ENCODE peak calls at places on chromosomes 2 and 18, in ten cellular contexts. One of them, this sample, is unnamed.

GRCh38 chr2:43051316-43051715 is 175.1 kb downstream of the ZFP36L2 start:
- DNase-seq in endodermal cell: no peak
- DNase-seq in lung: no peak
- DNase-seq in HCT116: peak
- DNase-seq in psoas muscle: no peak
- DNase-seq in NB4: no peak
- DNase-seq in stomach: peak
- DNase-seq in OCI-LY7: no peak
- DNase-seq in fibroblast of pulmonary artery: peak
- DNase-seq in astrocyte of the spinal cord: peak
- DNase-seq in this sample: peak

GRCh38 chr2:71277536-71278103 is 50.7 kb upstream of the PAIP2B start:
- DNase-seq in fibroblast of pulmonary artery: peak
- DNase-seq in stomach: no peak
- DNase-seq in HCT116: peak
- DNase-seq in lung: no peak
- DNase-seq in psoas muscle: peak
- DNase-seq in NB4: peak
- DNase-seq in OCI-LY7: peak
- DNase-seq in astrocyte of the spinal cord: peak
- DNase-seq in endodermal cell: peak
- DNase-seq in this sample: peak

GRCh38 chr2:112662702-112663101 is 17.0 kb downstream of the SLC20A1 start:
- DNase-seq in stomach: no peak
- DNase-seq in endodermal cell: no peak
- DNase-seq in fibroblast of pulmonary artery: no peak
- DNase-seq in psoas muscle: no peak
- DNase-seq in lung: no peak
- DNase-seq in OCI-LY7: no peak
- DNase-seq in NB4: peak
- DNase-seq in HCT116: no peak
- DNase-seq in astrocyte of the spinal cord: no peak
- DNase-seq in this sample: no peak

GRCh38 chr2:43707255-43707654 is 31.0 kb upstream of the C1GALT1C1L start:
- DNase-seq in NB4: peak
- DNase-seq in HCT116: no peak
- DNase-seq in lung: no peak
- DNase-seq in OCI-LY7: no peak
- DNase-seq in stomach: no peak
- DNase-seq in psoas muscle: peak
- DNase-seq in fibroblast of pulmonary artery: peak
- DNase-seq in astrocyte of the spinal cord: peak
- DNase-seq in endodermal cell: no peak
- DNase-seq in this sample: peak

GRCh38 chr2:165408191-165408590 is 61.3 kb upstream of the CSRNP3 start:
- DNase-seq in fibroblast of pulmonary artery: peak
- DNase-seq in endodermal cell: no peak
- DNase-seq in astrocyte of the spinal cord: no peak
- DNase-seq in HCT116: no peak
- DNase-seq in lung: no peak
- DNase-seq in psoas muscle: no peak
- DNase-seq in NB4: no peak
- DNase-seq in stomach: no peak
- DNase-seq in OCI-LY7: no peak
- DNase-seq in this sample: no peak

GRCh38 chr2:72139871-72140620 is 7.6 kb downstream of the CYP26B1 start:
- DNase-seq in HCT116: no peak
- DNase-seq in stomach: peak
- DNase-seq in OCI-LY7: no peak
- DNase-seq in endodermal cell: peak
- DNase-seq in fibroblast of pulmonary artery: no peak
- DNase-seq in lung: no peak
- DNase-seq in astrocyte of the spinal cord: no peak
- DNase-seq in psoas muscle: no peak
- DNase-seq in NB4: no peak
- DNase-seq in this sample: no peak

GRCh38 chr18:24397694-24398365 is at the start of gene OSBPL1A:
- DNase-seq in fibroblast of pulmonary artery: peak
- DNase-seq in HCT116: peak
- DNase-seq in OCI-LY7: peak
- DNase-seq in endodermal cell: peak
- DNase-seq in astrocyte of the spinal cord: peak
- DNase-seq in stomach: peak
- DNase-seq in lung: peak
- DNase-seq in NB4: peak
- DNase-seq in psoas muscle: peak
- DNase-seq in this sample: peak

GRCh38 chr2:241752689-241753276 is 18.4 kb downstream of the D2HGDH start:
- DNase-seq in OCI-LY7: no peak
- DNase-seq in endodermal cell: no peak
- DNase-seq in HCT116: no peak
- DNase-seq in NB4: no peak
- DNase-seq in fibroblast of pulmonary artery: no peak
- DNase-seq in astrocyte of the spinal cord: no peak
- DNase-seq in lung: no peak
- DNase-seq in psoas muscle: no peak
- DNase-seq in stomach: no peak
- DNase-seq in this sample: no peak

GRCh38 chr2:117855886-117856285 is 41.4 kb downstream of the DDX18 start:
- DNase-seq in fibroblast of pulmonary artery: peak
- DNase-seq in lung: no peak
- DNase-seq in stomach: no peak
- DNase-seq in NB4: no peak
- DNase-seq in psoas muscle: no peak
- DNase-seq in endodermal cell: no peak
- DNase-seq in OCI-LY7: no peak
- DNase-seq in HCT116: no peak
- DNase-seq in astrocyte of the spinal cord: no peak
- DNase-seq in this sample: no peak

GRCh38 chr2:18926633-18927524 is 337.5 kb upstream of the NT5C1B start:
- DNase-seq in psoas muscle: no peak
- DNase-seq in stomach: no peak
- DNase-seq in OCI-LY7: no peak
- DNase-seq in fibroblast of pulmonary artery: no peak
- DNase-seq in endodermal cell: no peak
- DNase-seq in HCT116: no peak
- DNase-seq in lung: no peak
- DNase-seq in NB4: no peak
- DNase-seq in astrocyte of the spinal cord: no peak
- DNase-seq in this sample: no peak

GRCh38 chr2:7392076-7392787 is 475.0 kb downstream of the RNF144A start:
- DNase-seq in lung: no peak
- DNase-seq in OCI-LY7: no peak
- DNase-seq in HCT116: no peak
- DNase-seq in astrocyte of the spinal cord: no peak
- DNase-seq in psoas muscle: peak
- DNase-seq in NB4: no peak
- DNase-seq in fibroblast of pulmonary artery: no peak
- DNase-seq in endodermal cell: peak
- DNase-seq in stomach: no peak
- DNase-seq in this sample: no peak

GRCh38 chr2:160375802-160376469 is 117.7 kb downstream of the RBMS1 start:
- DNase-seq in NB4: peak
- DNase-seq in endodermal cell: no peak
- DNase-seq in psoas muscle: no peak
- DNase-seq in astrocyte of the spinal cord: peak
- DNase-seq in stomach: no peak
- DNase-seq in HCT116: no peak
- DNase-seq in lung: no peak
- DNase-seq in OCI-LY7: peak
- DNase-seq in fibroblast of pulmonary artery: peak
- DNase-seq in this sample: no peak

GRCh38 chr2:202221873-202222272 is 16.5 kb downstream of the SUMO1 start:
- DNase-seq in stomach: no peak
- DNase-seq in fibroblast of pulmonary artery: peak
- DNase-seq in astrocyte of the spinal cord: peak
- DNase-seq in lung: no peak
- DNase-seq in NB4: no peak
- DNase-seq in HCT116: no peak
- DNase-seq in OCI-LY7: no peak
- DNase-seq in psoas muscle: no peak
- DNase-seq in endodermal cell: no peak
- DNase-seq in this sample: no peak

GRCh38 chr2:152359573-152360363 is 24.8 kb downstream of the FMNL2 start:
- DNase-seq in fibroblast of pulmonary artery: no peak
- DNase-seq in HCT116: no peak
- DNase-seq in stomach: no peak
- DNase-seq in lung: no peak
- DNase-seq in OCI-LY7: no peak
- DNase-seq in endodermal cell: no peak
- DNase-seq in astrocyte of the spinal cord: peak
- DNase-seq in psoas muscle: no peak
- DNase-seq in NB4: no peak
- DNase-seq in this sample: no peak

GRCh38 chr18:48326901-48327675 is 82.1 kb downstream of the ZBTB7C start:
- DNase-seq in NB4: no peak
- DNase-seq in stomach: no peak
- DNase-seq in OCI-LY7: no peak
- DNase-seq in lung: no peak
- DNase-seq in HCT116: no peak
- DNase-seq in astrocyte of the spinal cord: peak
- DNase-seq in psoas muscle: no peak
- DNase-seq in fibroblast of pulmonary artery: peak
- DNase-seq in endodermal cell: no peak
- DNase-seq in this sample: peak

GRCh38 chr2:234674781-234675201 is 177.9 kb upstream of the ARL4C start:
- DNase-seq in endodermal cell: peak
- DNase-seq in HCT116: no peak
- DNase-seq in astrocyte of the spinal cord: peak
- DNase-seq in fibroblast of pulmonary artery: peak
- DNase-seq in OCI-LY7: no peak
- DNase-seq in stomach: no peak
- DNase-seq in psoas muscle: no peak
- DNase-seq in NB4: no peak
- DNase-seq in lung: no peak
- DNase-seq in this sample: peak

GRCh38 chr2:240640939-240641338 is 15.7 kb downstream of the GPR35 start:
- DNase-seq in OCI-LY7: no peak
- DNase-seq in fibroblast of pulmonary artery: peak
- DNase-seq in NB4: peak
- DNase-seq in astrocyte of the spinal cord: no peak
- DNase-seq in stomach: peak
- DNase-seq in endodermal cell: peak
- DNase-seq in HCT116: peak
- DNase-seq in lung: no peak
- DNase-seq in psoas muscle: no peak
- DNase-seq in this sample: peak

GRCh38 chr2:150476809-150477302 is 10.6 kb downstream of the RND3 start:
- DNase-seq in fibroblast of pulmonary artery: no peak
- DNase-seq in endodermal cell: no peak
- DNase-seq in HCT116: no peak
- DNase-seq in NB4: no peak
- DNase-seq in psoas muscle: no peak
- DNase-seq in astrocyte of the spinal cord: peak
- DNase-seq in lung: no peak
- DNase-seq in stomach: no peak
- DNase-seq in OCI-LY7: no peak
- DNase-seq in this sample: no peak

GRCh38 chr2:8551622-8552074 is 130.2 kb upstream of the ID2 start:
- DNase-seq in NB4: peak
- DNase-seq in HCT116: no peak
- DNase-seq in OCI-LY7: peak
- DNase-seq in psoas muscle: no peak
- DNase-seq in lung: no peak
- DNase-seq in astrocyte of the spinal cord: no peak
- DNase-seq in endodermal cell: peak
- DNase-seq in stomach: peak
- DNase-seq in fibroblast of pulmonary artery: no peak
- DNase-seq in this sample: peak

DNA sequence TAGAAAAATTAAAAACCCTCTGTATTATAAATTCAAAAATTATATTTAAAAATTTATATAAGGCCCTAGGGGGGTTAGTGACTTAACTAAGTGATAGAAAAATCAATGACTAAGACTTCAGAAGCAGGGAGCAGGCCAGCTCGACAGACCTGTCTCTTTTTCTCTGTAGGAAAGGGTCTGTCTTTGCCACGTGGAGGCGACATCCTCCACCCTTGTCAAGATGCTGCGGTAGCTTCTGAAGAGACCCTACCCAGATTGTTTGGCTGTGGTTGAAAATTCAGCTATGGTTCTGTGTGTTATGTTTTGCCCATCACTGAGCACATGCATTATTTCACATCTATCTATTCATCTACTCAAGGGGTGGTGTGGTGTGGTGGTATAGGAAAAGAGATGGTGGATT is 8.2 kb upstream of the SLC4A3 start:
- DNase-seq in fibroblast of pulmonary artery: no peak
- DNase-seq in endodermal cell: peak
- DNase-seq in OCI-LY7: no peak
- DNase-seq in lung: no peak
- DNase-seq in HCT116: no peak
- DNase-seq in psoas muscle: no peak
- DNase-seq in astrocyte of the spinal cord: no peak
- DNase-seq in NB4: no peak
- DNase-seq in stomach: no peak
- DNase-seq in this sample: no peak
- TF ChIP-seq CTCF in fibroblast of pulmonary artery: no peak
- TF ChIP-seq CTCF in endodermal cell: peak
- TF ChIP-seq CTCF in OCI-LY7: peak
- TF ChIP-seq CTCF in lung: no peak
- TF ChIP-seq CTCF in HCT116: no peak
- TF ChIP-seq CTCF in psoas muscle: no peak
- TF ChIP-seq CTCF in astrocyte of the spinal cord: no peak
- TF ChIP-seq CTCF in NB4: peak
- TF ChIP-seq CTCF in stomach: no peak
- TF ChIP-seq CTCF in this sample: no peak

GRCh38 chr2:23312996-23313606 is 71.9 kb upstream of the KLHL29 start:
- DNase-seq in stomach: no peak
- DNase-seq in lung: no peak
- DNase-seq in endodermal cell: peak
- DNase-seq in fibroblast of pulmonary artery: no peak
- DNase-seq in psoas muscle: no peak
- DNase-seq in NB4: peak
- DNase-seq in HCT116: peak
- DNase-seq in OCI-LY7: peak
- DNase-seq in astrocyte of the spinal cord: no peak
- DNase-seq in this sample: no peak
- TF ChIP-seq CTCF in stomach: no peak
- TF ChIP-seq CTCF in lung: no peak
- TF ChIP-seq CTCF in endodermal cell: peak
- TF ChIP-seq CTCF in fibroblast of pulmonary artery: peak
- TF ChIP-seq CTCF in psoas muscle: peak
- TF ChIP-seq CTCF in NB4: peak
- TF ChIP-seq CTCF in HCT116: peak
- TF ChIP-seq CTCF in OCI-LY7: peak
- TF ChIP-seq CTCF in astrocyte of the spinal cord: peak
- TF ChIP-seq CTCF in this sample: no peak

GRCh38 chr2:199994296-199994695 is 38.9 kb downstream of the MAIP1 start:
- DNase-seq in endodermal cell: no peak
- DNase-seq in fibroblast of pulmonary artery: no peak
- DNase-seq in NB4: no peak
- DNase-seq in OCI-LY7: no peak
- DNase-seq in lung: no peak
- DNase-seq in astrocyte of the spinal cord: no peak
- DNase-seq in psoas muscle: no peak
- DNase-seq in HCT116: no peak
- DNase-seq in stomach: no peak
- DNase-seq in this sample: no peak
- TF ChIP-seq CTCF in endodermal cell: no peak
- TF ChIP-seq CTCF in fibroblast of pulmonary artery: no peak
- TF ChIP-seq CTCF in NB4: no peak
- TF ChIP-seq CTCF in OCI-LY7: no peak
- TF ChIP-seq CTCF in lung: no peak
- TF ChIP-seq CTCF in astrocyte of the spinal cord: no peak
- TF ChIP-seq CTCF in psoas muscle: no peak
- TF ChIP-seq CTCF in HCT116: no peak
- TF ChIP-seq CTCF in stomach: no peak
- TF ChIP-seq CTCF in this sample: no peak

GRCh38 chr2:192544371-192544955 is 349.7 kb upstream of the TMEFF2 start:
- DNase-seq in fibroblast of pulmonary artery: peak
- DNase-seq in stomach: no peak
- DNase-seq in astrocyte of the spinal cord: peak
- DNase-seq in HCT116: no peak
- DNase-seq in NB4: no peak
- DNase-seq in endodermal cell: no peak
- DNase-seq in psoas muscle: no peak
- DNase-seq in OCI-LY7: no peak
- DNase-seq in lung: no peak
- DNase-seq in this sample: no peak
- TF ChIP-seq CTCF in fibroblast of pulmonary artery: no peak
- TF ChIP-seq CTCF in stomach: no peak
- TF ChIP-seq CTCF in astrocyte of the spinal cord: no peak
- TF ChIP-seq CTCF in HCT116: no peak
- TF ChIP-seq CTCF in NB4: no peak
- TF ChIP-seq CTCF in endodermal cell: no peak
- TF ChIP-seq CTCF in psoas muscle: no peak
- TF ChIP-seq CTCF in OCI-LY7: no peak
- TF ChIP-seq CTCF in lung: no peak
- TF ChIP-seq CTCF in this sample: no peak